ENCODE peak calls at places on chromosomes 5 and 9, in eight cellular contexts. T is A549, M is cardiac fibroblast, V is BJ, X is lung, Y is thoracic aorta, L is neural progenitor cell, U is MM.1S. Q is an unnamed sample.

GRCh38 chr9:104293877-104294276 is 199.8 kb downstream of the SMC2 start:
- DNase-seq in L (no peak), M (no peak), V (no peak), T (no peak), Y (no peak), X (no peak), U (no peak), Q (no peak)

GRCh38 chr5:34684281-34684979 is 28.3 kb downstream of the RAI14 start:
- DNase-seq in M (peak), X (no peak), L (peak), U (no peak), V (no peak), Y (peak), T (peak), Q (no peak)

GRCh38 chr5:175045820-175046219 is 321.4 kb downstream of the MSX2 start:
- DNase-seq in X (no peak), M (no peak), L (no peak), U (no peak), Y (no peak), V (no peak), T (no peak), Q (no peak)

GRCh38 chr5:14100281-14100680 is 42.9 kb upstream of the TRIO start:
- DNase-seq in L (no peak), V (no peak), Y (no peak), X (no peak), T (no peak), M (no peak), U (no peak), Q (no peak)

GRCh38 chr9:77649109-77649812 is 1.1 kb upstream of the GNA14 start:
- DNase-seq in X (no peak), L (no peak), T (peak), Y (no peak), V (no peak), U (no peak), M (peak), Q (no peak)

GRCh38 chr9:91048739-91049138 is 247.1 kb downstream of the SYK start:
- DNase-seq in L (no peak), V (no peak), M (no peak), U (no peak), Y (no peak), T (no peak), X (no peak), Q (no peak)

GRCh38 chr9:128250839-128251558 is 24.8 kb downstream of the GOLGA2 start:
- DNase-seq in T (no peak), Y (no peak), V (no peak), M (no peak), X (no peak), L (peak), U (no peak), Q (no peak)

GRCh38 chr5:108696951-108697715 is 50.6 kb upstream of the FER start:
- DNase-seq in T (no peak), L (no peak), U (no peak), X (no peak), M (no peak), Y (no peak), V (no peak), Q (no peak)

GRCh38 chr9:3888496-3888858 is 362.7 kb upstream of the RFX3 start:
- DNase-seq in U (no peak), V (no peak), X (no peak), L (no peak), M (no peak), T (no peak), Y (no peak), Q (no peak)

GRCh38 chr5:115831163-115831768 is 10.1 kb downstream of the ATG12 start:
- DNase-seq in T (peak), U (peak), V (no peak), L (peak), X (no peak), Y (no peak), M (peak), Q (no peak)

GRCh38 chr5:176542596-176543427 is 5.6 kb upstream of the RNF44 start:
- DNase-seq in X (no peak), L (peak), M (no peak), V (no peak), Y (no peak), U (peak), T (peak), Q (no peak)

GRCh38 chr5:126139086-126139485 is 284.1 kb upstream of the GRAMD2B start:
- DNase-seq in Y (no peak), M (no peak), U (peak), T (no peak), V (no peak), L (no peak), X (no peak), Q (no peak)

GRCh38 chr5:170757182-170757601 is 26.3 kb upstream of the GABRP start:
- DNase-seq in U (no peak), M (peak), V (no peak), T (peak), X (no peak), L (no peak), Y (no peak), Q (peak)

GRCh38 chr5:133082128-133082527 is 30.3 kb downstream of the HSPA4 start:
- DNase-seq in M (no peak), V (no peak), Y (no peak), X (no peak), U (no peak), T (no peak), L (no peak), Q (no peak)

GRCh38 chr5:37869221-37869620 is 29.4 kb upstream of the GDNF start:
- DNase-seq in L (no peak), M (no peak), T (no peak), X (no peak), U (no peak), V (no peak), Y (no peak), Q (no peak)

GRCh38 chr5:154308457-154309360 is 118.2 kb downstream of the GALNT10 start:
- DNase-seq in X (no peak), U (no peak), T (peak), V (peak), L (no peak), Y (no peak), M (peak), Q (peak)

GRCh38 chr5:68918306-68918705 is 175.5 kb upstream of the SLC30A5 start:
- DNase-seq in U (no peak), L (no peak), T (no peak), V (no peak), M (no peak), Y (no peak), X (no peak), Q (no peak)

GRCh38 chr9:117076571-117077300 is 338.1 kb downstream of the ASTN2 start:
- DNase-seq in T (no peak), Y (no peak), U (no peak), L (no peak), M (no peak), X (no peak), V (no peak), Q (no peak)

GRCh38 chr9:98551511-98552286 is 157.0 kb downstream of the GABBR2 start:
- DNase-seq in L (no peak), X (no peak), M (peak), V (no peak), Y (no peak), U (no peak), T (no peak), Q (peak)

GRCh38 chr9:28051559-28051958 is 478.3 kb upstream of the C9orf72 start:
- DNase-seq in V (peak), T (no peak), Y (no peak), M (no peak), L (no peak), U (no peak), X (no peak), Q (no peak)

GRCh38 chr9:36298566-36298965 is 40.3 kb upstream of the GNE start:
- DNase-seq in Y (no peak), T (no peak), U (no peak), M (peak), L (no peak), V (peak), X (no peak), Q (no peak)

GRCh38 chr5:43037929-43038510 is 2.1 kb downstream of the ANXA2R start:
- DNase-seq in U (peak), M (peak), Y (no peak), T (no peak), X (no peak), V (no peak), L (peak), Q (peak)

GRCh38 chr5:124745367-124746251 is 830 bp downstream of the ZNF608 start:
- DNase-seq in V (no peak), L (peak), U (no peak), X (no peak), Y (no peak), T (no peak), M (peak), Q (no peak)

GRCh38 chr5:130436430-130436829 is 532.2 kb downstream of the CHSY3 start:
- DNase-seq in U (no peak), X (no peak), T (no peak), L (no peak), M (no peak), Y (no peak), V (no peak), Q (no peak)

GRCh38 chr5:135312255-135312935 is 86.6 kb downstream of the MACROH2A1 start:
- DNase-seq in U (no peak), X (peak), M (no peak), L (no peak), Y (no peak), V (no peak), T (no peak), Q (no peak)

GRCh38 chr5:66963559-66963971 is 233.0 kb downstream of the CD180 start:
- DNase-seq in L (no peak), Y (no peak), T (no peak), M (peak), X (no peak), V (no peak), U (no peak), Q (no peak)

GRCh38 chr5:108655750-108656450 is 91.8 kb upstream of the FER start:
- DNase-seq in M (peak), Y (no peak), U (no peak), V (peak), L (no peak), X (no peak), T (peak), Q (no peak)

GRCh38 chr9:84563691-84564090 is 105.8 kb upstream of the NTRK2 start:
- DNase-seq in X (no peak), L (no peak), T (no peak), Y (no peak), U (no peak), M (no peak), V (no peak), Q (no peak)

GRCh38 chr9:76472925-76473324 is 13.9 kb downstream of the GCNT1 start:
- DNase-seq in M (peak), L (no peak), Y (no peak), V (no peak), X (no peak), T (no peak), U (no peak), Q (no peak)

GRCh38 chr5:168683247-168683926 is 104.2 kb upstream of the PANK3 start:
- DNase-seq in Y (no peak), M (peak), T (no peak), X (no peak), L (no peak), V (no peak), U (no peak), Q (no peak)

GRCh38 chr9:129031514-129031913 is 3.4 kb upstream of the SH3GLB2 start:
- DNase-seq in U (no peak), Y (no peak), L (no peak), T (no peak), V (no peak), X (no peak), M (no peak), Q (no peak)

GRCh38 chr5:34891981-34892380 is 23.3 kb downstream of the RAD1 start:
- DNase-seq in V (peak), M (peak), X (no peak), U (no peak), L (no peak), T (no peak), Y (no peak), Q (peak)

GRCh38 chr5:58197875-58198274 is 262.0 kb downstream of the PLK2 start:
- DNase-seq in V (no peak), M (no peak), X (no peak), L (no peak), U (no peak), T (no peak), Y (no peak), Q (no peak)

GRCh38 chr9:35559792-35560530 is 45.1 kb upstream of the TESK1 start:
- DNase-seq in T (no peak), L (no peak), X (no peak), V (no peak), Y (no peak), U (no peak), M (no peak), Q (no peak)

GRCh38 chr5:322281-322941 is 897 bp downstream of the AHRR start:
- DNase-seq in V (no peak), X (no peak), M (peak), T (no peak), L (no peak), Y (no peak), U (no peak), Q (no peak)

GRCh38 chr5:14581333-14581890 is at the start of gene OTULINL:
- DNase-seq in U (peak), V (no peak), Y (peak), L (peak), M (peak), T (peak), X (peak), Q (no peak)

GRCh38 chr5:128695791-128696520 is 157.9 kb upstream of the FBN2 start:
- DNase-seq in V (no peak), L (peak), M (no peak), T (no peak), Y (no peak), U (no peak), X (no peak), Q (peak)

GRCh38 chr5:125162714-125163113 is 416.3 kb upstream of the ZNF608 start:
- DNase-seq in X (no peak), U (no peak), L (no peak), V (no peak), M (no peak), Y (no peak), T (no peak), Q (no peak)

GRCh38 chr5:77972545-77973252 is 196.6 kb upstream of the TBCA start:
- DNase-seq in X (no peak), T (no peak), U (peak), Y (no peak), L (peak), M (no peak), V (no peak), Q (no peak)

GRCh38 chr9:133854785-133855184 is 116.6 kb upstream of the SARDH start:
- DNase-seq in X (no peak), V (no peak), M (no peak), U (no peak), Y (no peak), L (no peak), T (no peak), Q (no peak)

GRCh38 chr9:133857639-133858038 is 119.5 kb upstream of the SARDH start:
- DNase-seq in T (no peak), L (no peak), M (no peak), U (no peak), X (no peak), V (no peak), Y (no peak), Q (no peak)

GRCh38 chr9:133858771-133859170 is 120.6 kb upstream of the SARDH start:
- DNase-seq in V (no peak), L (no peak), U (no peak), Y (no peak), X (no peak), M (no peak), T (no peak), Q (no peak)

GRCh38 chr9:133855802-133856592 is 117.8 kb upstream of the SARDH start:
- DNase-seq in Y (no peak), T (no peak), U (no peak), M (peak), V (peak), X (peak), L (no peak), Q (no peak)

DNA sequence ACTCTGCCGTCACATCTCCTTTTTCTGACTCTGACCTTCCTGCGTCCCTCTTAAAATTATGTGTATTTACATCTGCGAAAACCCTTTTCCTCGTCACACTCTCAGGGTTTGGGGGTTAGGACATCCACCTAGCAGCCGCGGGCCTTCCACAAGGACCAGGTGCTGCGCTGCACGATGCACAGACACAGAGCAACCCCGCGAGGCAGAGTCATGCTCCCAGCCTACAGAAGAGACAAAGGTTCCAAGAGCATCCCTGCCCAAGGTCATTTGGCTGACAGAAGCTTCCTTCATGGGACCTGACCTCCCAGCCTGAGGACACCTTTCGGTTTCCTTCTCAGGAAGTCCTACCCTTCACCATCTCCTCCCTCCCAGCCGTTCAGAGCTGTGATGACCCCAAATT is 118.6 kb upstream of the SARDH start:
- DNase-seq in L (no peak), T (no peak), U (no peak), M (no peak), Y (no peak), X (no peak), V (no peak), Q (no peak)
- H3K4me3 ChIP-seq in L (no peak), T (no peak), U (no peak), M (no peak), Y (no peak), X (no peak), V (no peak), Q (no peak)

GRCh38 chr5:114053377-114053776 is 308.5 kb upstream of the KCNN2 start:
- DNase-seq in U (no peak), V (no peak), L (no peak), M (no peak), T (no peak), Y (no peak), X (no peak), Q (no peak)

GRCh38 chr5:114050087-114050486 is 311.8 kb upstream of the KCNN2 start:
- DNase-seq in V (no peak), U (no peak), L (no peak), Y (no peak), T (no peak), X (no peak), M (no peak), Q (no peak)

GRCh38 chr5:114055810-114056476 is 305.9 kb upstream of the KCNN2 start:
- DNase-seq in X (no peak), V (no peak), L (peak), M (no peak), T (no peak), U (no peak), Y (no peak), Q (no peak)

GRCh38 chr5:114055318-114055788 is 306.5 kb upstream of the KCNN2 start:
- DNase-seq in X (no peak), M (peak), Y (no peak), U (no peak), T (peak), V (no peak), L (peak), Q (no peak)
- TF ChIP-seq CTCF in X (no peak), M (no peak), Y (no peak), U (no peak), T (no peak), V (peak), L (no peak), Q (peak)

DNA sequence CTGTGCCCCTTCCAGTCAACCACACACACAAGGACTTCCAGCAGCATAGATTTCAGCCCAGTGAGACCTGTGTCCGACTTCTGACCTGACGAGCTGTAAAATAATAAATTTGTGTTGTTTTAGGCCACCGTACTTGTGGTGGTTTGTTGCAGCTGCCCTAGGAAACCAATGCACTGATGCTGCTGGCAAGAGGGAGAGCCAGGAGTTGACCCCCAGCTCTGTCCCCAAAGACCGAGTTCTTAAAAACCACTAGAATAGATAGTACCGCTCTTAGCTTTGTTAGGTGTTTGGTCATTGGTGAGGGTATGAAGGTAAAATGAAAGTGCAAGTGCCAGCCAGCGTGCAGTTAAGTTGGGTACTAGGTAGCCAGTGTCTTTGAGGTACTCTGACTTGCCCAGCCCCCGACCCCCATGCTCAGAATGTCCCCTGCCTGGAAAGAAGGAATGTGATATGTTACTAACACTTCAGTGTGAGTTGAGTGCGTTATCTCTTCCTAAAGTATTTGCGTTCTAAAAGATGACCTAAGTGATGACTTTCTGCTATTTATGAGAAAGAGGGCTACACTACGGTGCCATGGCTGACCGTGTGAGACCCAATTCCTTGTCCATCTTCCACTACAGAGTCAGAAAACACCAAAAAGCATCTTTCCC is 185.6 kb downstream of the AOPEP start:
- DNase-seq in X (peak), L (no peak), Y (no peak), V (no peak), M (no peak), U (no peak), T (no peak), Q (no peak)
- H3K4me3 ChIP-seq in X (no peak), L (no peak), Y (no peak), V (no peak), M (no peak), U (no peak), T (no peak), Q (no peak)

GRCh38 chr5:136686192-136686872 is 321.0 kb upstream of the TRPC7 start:
- DNase-seq in Y (no peak), T (peak), V (no peak), M (peak), X (no peak), L (peak), U (peak), Q (no peak)
- TF ChIP-seq CTCF in Y (no peak), T (no peak), V (peak), M (peak), X (no peak), L (peak), U (peak), Q (peak)

GRCh38 chr9:16732546-16732945 is 137.9 kb downstream of the BNC2 start:
- DNase-seq in M (no peak), V (no peak), L (no peak), Y (no peak), T (no peak), X (no peak), U (no peak), Q (no peak)
- H3K4me3 ChIP-seq in M (no peak), V (no peak), L (no peak), Y (no peak), T (no peak), X (no peak), U (no peak), Q (no peak)

GRCh38 chr5:147344861-147345260 is 110.0 kb downstream of the STK32A start:
- DNase-seq in T (no peak), L (no peak), M (no peak), V (no peak), Y (no peak), U (no peak), X (no peak), Q (no peak)

GRCh38 chr5:147341382-147341781 is 106.6 kb downstream of the STK32A start:
- DNase-seq in X (no peak), U (no peak), Y (no peak), V (no peak), L (no peak), M (no peak), T (no peak), Q (no peak)

GRCh38 chr5:147336871-147337270 is 102.0 kb downstream of the STK32A start:
- DNase-seq in M (no peak), U (no peak), V (no peak), L (peak), X (no peak), T (no peak), Y (no peak), Q (no peak)

DNA sequence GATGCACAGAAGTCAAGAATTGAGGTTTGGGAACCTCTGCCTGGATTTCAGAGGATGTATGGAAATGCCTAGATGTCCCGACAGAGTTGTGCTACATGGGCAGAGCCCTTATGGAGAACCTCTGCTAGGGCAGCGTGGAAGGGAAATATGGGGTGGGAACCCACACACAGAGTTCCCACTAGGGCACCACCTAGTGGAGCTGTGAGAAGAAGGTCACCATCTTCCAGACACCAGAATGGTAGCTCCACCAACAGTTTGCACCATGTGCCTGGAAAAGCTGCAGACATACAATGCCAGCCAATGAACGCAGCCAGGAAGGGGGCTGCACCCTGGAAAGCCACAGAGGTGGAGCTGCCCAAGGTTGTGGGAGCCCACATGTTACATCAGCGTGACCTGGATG is 104.5 kb downstream of the STK32A start:
- DNase-seq in T (peak), L (no peak), V (no peak), M (no peak), Y (no peak), X (no peak), U (no peak), Q (no peak)
- TF ChIP-seq CTCF in T (no peak), L (no peak), V (no peak), M (peak), Y (no peak), X (no peak), U (no peak), Q (no peak)

GRCh38 chr9:21056931-21057330 is 20.8 kb downstream of the IFNB1 start:
- DNase-seq in T (peak), U (no peak), Y (no peak), L (no peak), V (no peak), X (no peak), M (no peak), Q (no peak)

GRCh38 chr9:21060919-21061561 is 16.7 kb downstream of the IFNB1 start:
- DNase-seq in U (peak), L (no peak), M (no peak), X (no peak), V (peak), T (no peak), Y (no peak), Q (no peak)
- H3K4me3 ChIP-seq in U (no peak), L (no peak), M (no peak), X (no peak), V (no peak), T (no peak), Y (no peak), Q (no peak)